ENCODE peak calls at places on chromosomes 1 and 21, in ten cellular contexts. R is fibroblast of mammary gland; A is endothelial cell; V is transverse colon; N is B cell; Z is fibroblast of the aortic adventitia; I is right atrium auricular region; Y is CD8-positive, alpha-beta T cell; X is nephron progenitor cell; D is neural progenitor cell. W is an unnamed sample.

GRCh38 chr21:31554511-31555022 is 104.9 kb upstream of the SOD1 start:
- DNase-seq in R (peak), A (peak), V (no peak), N (no peak), Z (peak), I (no peak), Y (no peak), X (no peak), D (peak), W (peak)

GRCh38 chr1:14606632-14607031 is 8.1 kb downstream of the KAZN start:
- DNase-seq in R (no peak), A (no peak), V (no peak), N (no peak), Z (no peak), I (no peak), Y (no peak), X (no peak), D (peak), W (no peak)

GRCh38 chr1:96641292-96641691 is 80.3 kb upstream of the PTBP2 start:
- DNase-seq in R (peak), A (no peak), V (no peak), N (no peak), Z (peak), I (no peak), Y (no peak), X (no peak), D (no peak), W (no peak)

GRCh38 chr1:41486053-41486891 is 1.8 kb upstream of the EDN2 start:
- DNase-seq in R (no peak), A (no peak), V (no peak), N (no peak), Z (no peak), I (no peak), Y (no peak), X (no peak), D (peak), W (no peak)

GRCh38 chr21:46253610-46254124 is 25.1 kb upstream of the LSS start:
- DNase-seq in R (peak), A (no peak), V (no peak), N (peak), Z (no peak), I (no peak), Y (peak), X (no peak), D (no peak), W (no peak)

GRCh38 chr1:212637902-212638301 is 29.3 kb downstream of the ATF3 start:
- DNase-seq in R (peak), A (no peak), V (no peak), N (no peak), Z (no peak), I (no peak), Y (no peak), X (no peak), D (no peak), W (no peak)

GRCh38 chr1:1177452-1178206 is 3.9 kb downstream of the TTLL10 start:
- DNase-seq in R (no peak), A (no peak), V (no peak), N (no peak), Z (no peak), I (no peak), Y (no peak), X (peak), D (peak), W (no peak)

GRCh38 chr1:112887599-112888303 is 68.2 kb downstream of the SLC16A1 start:
- DNase-seq in R (peak), A (no peak), V (no peak), N (no peak), Z (peak), I (no peak), Y (no peak), X (no peak), D (no peak), W (no peak)

GRCh38 chr1:227372662-227373061 is 54.4 kb upstream of the CDC42BPA start:
- DNase-seq in R (peak), A (no peak), V (no peak), N (no peak), Z (peak), I (no peak), Y (no peak), X (no peak), D (no peak), W (no peak)

GRCh38 chr21:43372663-43373386 is 54.1 kb downstream of the SIK1 start:
- DNase-seq in R (no peak), A (no peak), V (no peak), N (no peak), Z (no peak), I (no peak), Y (no peak), X (no peak), D (no peak), W (no peak)

GRCh38 chr1:226597616-226598454 is 49.3 kb downstream of the STUM start:
- DNase-seq in R (no peak), A (no peak), V (no peak), N (no peak), Z (no peak), I (no peak), Y (no peak), X (no peak), D (no peak), W (no peak)

GRCh38 chr21:33660406-33660805 is 18.1 kb downstream of the ITSN1 start:
- DNase-seq in R (no peak), A (no peak), V (no peak), N (no peak), Z (peak), I (no peak), Y (no peak), X (no peak), D (no peak), W (no peak)

GRCh38 chr1:216183007-216183406 is 240.2 kb downstream of the USH2A start:
- DNase-seq in R (no peak), A (no peak), V (no peak), N (no peak), Z (no peak), I (no peak), Y (no peak), X (no peak), D (peak), W (no peak)

GRCh38 chr1:242454262-242455051 is 70.0 kb downstream of the PLD5 start:
- DNase-seq in R (peak), A (peak), V (no peak), N (peak), Z (peak), I (no peak), Y (no peak), X (peak), D (peak), W (no peak)

GRCh38 chr1:224616761-224617409 is 768 bp downstream of the CNIH3 start:
- DNase-seq in R (peak), A (peak), V (no peak), N (no peak), Z (no peak), I (no peak), Y (no peak), X (peak), D (peak), W (peak)

GRCh38 chr1:246617156-246617555 is 50.9 kb downstream of the CNST start:
- DNase-seq in R (peak), A (no peak), V (no peak), N (no peak), Z (no peak), I (no peak), Y (no peak), X (no peak), D (no peak), W (no peak)

GRCh38 chr1:234863596-234863995 is 253.6 kb upstream of the IRF2BP2 start:
- DNase-seq in R (peak), A (no peak), V (no peak), N (no peak), Z (peak), I (peak), Y (no peak), X (no peak), D (no peak), W (no peak)

GRCh38 chr1:184789899-184790298 is 35.2 kb upstream of the EDEM3 start:
- DNase-seq in R (peak), A (no peak), V (no peak), N (no peak), Z (peak), I (no peak), Y (no peak), X (no peak), D (no peak), W (no peak)

GRCh38 chr1:40182956-40183710 is 21.9 kb downstream of the RLF start:
- DNase-seq in R (peak), A (peak), V (no peak), N (peak), Z (peak), I (no peak), Y (no peak), X (no peak), D (peak), W (no peak)

GRCh38 chr1:154304664-154305337 is 16.1 kb upstream of the AQP10 start:
- DNase-seq in R (peak), A (no peak), V (no peak), N (no peak), Z (peak), I (no peak), Y (no peak), X (no peak), D (no peak), W (no peak)

GRCh38 chr1:87084247-87084836 is 169.9 kb downstream of the HS2ST1 start:
- DNase-seq in R (peak), A (no peak), V (no peak), N (peak), Z (peak), I (no peak), Y (no peak), X (no peak), D (peak), W (no peak)

GRCh38 chr1:170146861-170147260 is 1.1 kb downstream of the NTMT2 start:
- DNase-seq in R (no peak), A (no peak), V (no peak), N (no peak), Z (no peak), I (no peak), Y (no peak), X (no peak), D (no peak), W (no peak)

GRCh38 chr1:8394456-8395321 is 76.8 kb downstream of the SLC45A1 start:
- DNase-seq in R (peak), A (no peak), V (no peak), N (no peak), Z (peak), I (no peak), Y (no peak), X (no peak), D (no peak), W (no peak)

GRCh38 chr1:100438375-100438774 is 86.1 kb downstream of the CDC14A start:
- DNase-seq in R (no peak), A (no peak), V (no peak), N (no peak), Z (no peak), I (no peak), Y (no peak), X (no peak), D (no peak), W (no peak)

GRCh38 chr1:17168480-17168878 is 36.4 kb upstream of the PADI1 start:
- DNase-seq in R (peak), A (no peak), V (no peak), N (no peak), Z (peak), I (no peak), Y (no peak), X (no peak), D (no peak), W (no peak)

DNA sequence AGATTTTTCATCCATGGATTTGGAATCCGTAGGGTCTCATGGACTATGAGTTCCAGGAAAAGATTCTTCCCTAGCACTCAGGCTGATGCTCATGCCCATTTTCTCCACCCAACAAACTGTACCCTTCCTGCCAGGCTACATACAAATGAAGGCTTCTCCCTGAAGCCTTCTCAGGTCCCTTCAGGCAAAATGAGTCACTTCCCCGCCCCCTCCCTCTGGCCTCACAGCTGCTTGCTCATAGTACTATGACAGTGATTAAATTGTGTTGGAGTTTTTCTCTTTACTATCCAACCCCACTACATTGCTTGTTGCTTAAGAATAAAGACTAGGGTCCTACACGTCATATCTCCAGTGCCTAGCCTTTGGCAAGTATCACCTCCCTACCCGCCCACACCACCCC is 207.7 kb upstream of the NFIA start:
- DNase-seq in R (peak), A (no peak), V (no peak), N (no peak), Z (peak), I (no peak), Y (no peak), X (no peak), D (no peak), W (no peak)
- TF ChIP-seq CTCF in R (no peak), A (no peak), V (no peak), N (no peak), Z (no peak), I (no peak), Y (no peak), X (no peak), D (no peak), W (no peak)

DNA sequence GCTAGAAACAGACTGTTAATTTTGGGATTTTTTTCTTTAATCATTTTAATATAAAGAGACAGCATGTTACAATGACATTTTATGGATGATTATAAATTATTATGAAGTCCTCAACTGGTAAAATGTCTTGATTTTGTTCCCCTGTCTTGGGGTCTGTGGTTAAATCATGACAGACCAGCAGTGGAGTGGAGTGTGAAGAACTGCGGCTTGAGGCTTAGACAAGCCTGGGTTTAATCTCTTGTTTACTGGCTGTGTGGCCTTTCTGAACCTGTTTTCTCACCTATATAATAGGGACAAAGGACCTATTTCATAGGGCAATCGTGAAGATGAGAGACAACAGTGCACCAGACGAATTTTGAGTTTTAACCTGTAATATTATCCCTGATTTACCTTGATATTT is 1.8 kb upstream of the UMODL1 start:
- DNase-seq in R (no peak), A (no peak), V (no peak), N (no peak), Z (no peak), I (no peak), Y (no peak), X (no peak), D (no peak), W (no peak)
- TF ChIP-seq CTCF in R (no peak), A (no peak), V (no peak), N (no peak), Z (no peak), I (no peak), Y (no peak), X (no peak), D (no peak), W (no peak)

GRCh38 chr1:85584264-85584781 is 3.8 kb downstream of the CCN1 start:
- DNase-seq in R (peak), A (no peak), V (no peak), N (no peak), Z (peak), I (no peak), Y (no peak), X (no peak), D (peak), W (no peak)

GRCh38 chr1:85581802-85582686 is 1.5 kb downstream of the CCN1 start:
- DNase-seq in R (peak), A (peak), V (peak), N (no peak), Z (peak), I (no peak), Y (no peak), X (peak), D (peak), W (peak)

GRCh38 chr1:85584923-85585322 is 4.4 kb downstream of the CCN1 start:
- DNase-seq in R (peak), A (no peak), V (no peak), N (no peak), Z (peak), I (no peak), Y (no peak), X (no peak), D (no peak), W (no peak)

GRCh38 chr1:85582687-85583354 is 2.3 kb downstream of the CCN1 start:
- DNase-seq in R (peak), A (no peak), V (no peak), N (no peak), Z (peak), I (no peak), Y (no peak), X (no peak), D (no peak), W (no peak)

GRCh38 chr1:85583355-85584263 is 3.0 kb downstream of the CCN1 start:
- DNase-seq in R (peak), A (no peak), V (no peak), N (no peak), Z (no peak), I (no peak), Y (no peak), X (no peak), D (no peak), W (no peak)
- TF ChIP-seq CTCF in R (no peak), A (no peak), V (no peak), N (no peak), Z (no peak), I (no peak), Y (no peak), X (no peak), D (no peak), W (peak)

GRCh38 chr1:77590653-77591052 is 91.8 kb downstream of the ZZZ3 start:
- DNase-seq in R (no peak), A (no peak), V (no peak), N (no peak), Z (no peak), I (no peak), Y (no peak), X (no peak), D (no peak), W (no peak)
- TF ChIP-seq CTCF in R (no peak), A (no peak), V (no peak), N (no peak), Z (no peak), I (no peak), Y (no peak), X (no peak), D (no peak), W (no peak)

GRCh38 chr1:26864610-26865480 is 1.9 kb downstream of the SFN start:
- DNase-seq in R (peak), A (peak), V (peak), N (peak), Z (peak), I (peak), Y (peak), X (peak), D (peak), W (peak)
- TF ChIP-seq CTCF in R (no peak), A (no peak), V (no peak), N (no peak), Z (no peak), I (no peak), Y (no peak), X (no peak), D (peak), W (no peak)

GRCh38 chr1:221161571-221162041 is 282.4 kb downstream of the HLX start:
- DNase-seq in R (peak), A (no peak), V (no peak), N (no peak), Z (peak), I (peak), Y (no peak), X (no peak), D (no peak), W (no peak)
- TF ChIP-seq CTCF in R (no peak), A (no peak), V (no peak), N (no peak), Z (no peak), I (no peak), Y (no peak), X (no peak), D (no peak), W (no peak)

W was measured in neural crest cell.